ENCODE peak calls at places on chromosomes 12 and 14, in five cellular contexts. Z is H1, P is neuronal stem cell, Q is mesenchymal stem cell, M is trophoblast cell. W is an unnamed sample.

GRCh38 chr14:38098074-38098846 is 109.4 kb upstream of the SSTR1 start:
- DNase-seq in Z (no peak), P (no peak), Q (peak; percentile 78), M (peak; percentile 6), W (no peak)

GRCh38 chr14:54570651-54571415 is 3.9 kb downstream of the SAMD4A start:
- DNase-seq in Z (no peak), P (no peak), Q (peak; percentile 91), M (no peak), W (no peak)

GRCh38 chr12:98645572-98646067 is 530 bp downstream of the APAF1 start:
- DNase-seq in Z (no peak), P (peak; percentile 18), Q (peak; percentile 35), M (peak; percentile 8), W (no peak)

GRCh38 chr12:20474443-20474842 is 106.1 kb downstream of the PDE3A start:
- DNase-seq in Z (no peak), P (no peak), Q (no peak), M (no peak), W (no peak)

GRCh38 chr14:76981670-76982069 is 46.8 kb downstream of the IRF2BPL start:
- DNase-seq in Z (no peak), P (no peak), Q (no peak), M (no peak), W (no peak)

GRCh38 chr14:96863986-96864330 is 66.8 kb downstream of the VRK1 start:
- DNase-seq in Z (no peak), P (no peak), Q (no peak), M (no peak), W (no peak)

GRCh38 chr12:40192704-40193255 is 32.0 kb upstream of the LRRK2 start:
- DNase-seq in Z (no peak), P (no peak), Q (no peak), M (no peak), W (no peak)

GRCh38 chr12:175759-176158 is 38.2 kb downstream of the SLC6A12 start:
- DNase-seq in Z (no peak), P (no peak), Q (no peak), M (no peak), W (no peak)

GRCh38 chr12:28191018-28191595 is 851 bp downstream of the CCDC91 start:
- DNase-seq in Z (no peak), P (no peak), Q (no peak), M (peak; percentile 10), W (no peak)

GRCh38 chr12:82688035-82688501 is 1.4 kb downstream of the TMTC2 start:
- DNase-seq in Z (no peak), P (no peak), Q (peak; percentile 19), M (no peak), W (no peak)

GRCh38 chr12:6215932-6216494 is 15.8 kb downstream of the CD9 start:
- DNase-seq in Z (no peak), P (no peak), Q (peak; percentile 69), M (peak; percentile 96), W (peak; percentile 80)

GRCh38 chr12:63922446-63922845 is 77.9 kb downstream of the SRGAP1 start:
- DNase-seq in Z (no peak), P (no peak), Q (peak; percentile 71), M (peak; percentile 84), W (no peak)

GRCh38 chr12:49912345-49912744 is 8.6 kb upstream of the FAIM2 start:
- DNase-seq in Z (no peak), P (no peak), Q (no peak), M (no peak), W (peak; percentile 33)

GRCh38 chr14:84825481-84825880 is 704.5 kb upstream of the FLRT2 start:
- DNase-seq in Z (no peak), P (no peak), Q (no peak), M (no peak), W (no peak)
- H3K14ac ChIP-seq in Z (no peak overlapping the region), P (no peak overlapping the region), Q (no peak overlapping the region), M (no peak overlapping the region), W (no peak overlapping the region)

DNA sequence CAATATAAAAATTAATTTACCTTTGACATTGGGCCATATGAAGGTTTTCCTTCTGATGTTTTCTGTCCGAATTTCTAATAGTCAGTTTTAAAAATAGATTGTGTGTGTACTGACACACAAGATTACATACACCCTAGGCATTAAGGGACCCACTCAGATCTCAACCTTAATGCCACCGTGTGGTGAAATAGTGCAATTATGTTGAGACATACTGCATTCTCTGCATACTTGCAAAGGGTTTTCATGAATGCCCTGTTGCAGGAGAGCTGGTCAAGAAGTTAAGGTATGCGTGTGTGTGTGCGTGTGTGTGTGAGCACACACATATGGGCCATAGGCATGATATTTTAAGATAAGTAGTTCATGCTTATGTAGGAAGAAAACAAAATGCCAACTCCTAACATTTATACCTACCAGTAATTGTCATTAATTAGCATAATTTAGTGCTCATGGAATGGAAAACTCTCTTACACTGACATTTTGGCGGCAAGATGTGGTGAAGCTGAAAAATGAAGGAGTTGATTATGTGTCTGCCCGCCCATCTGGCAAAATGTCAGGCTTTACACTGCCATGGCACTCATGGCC is 58.8 kb downstream of the PIK3C2G start:
- DNase-seq in Z (no peak), P (peak; percentile 61), Q (peak; percentile 72), M (peak; percentile 87), W (peak; percentile 58)
- H2BK12ac ChIP-seq in Z (no peak overlapping the region), P (no peak overlapping the region), Q (no peak overlapping the region), M (no peak overlapping the region), W (no peak overlapping the region)

DNA sequence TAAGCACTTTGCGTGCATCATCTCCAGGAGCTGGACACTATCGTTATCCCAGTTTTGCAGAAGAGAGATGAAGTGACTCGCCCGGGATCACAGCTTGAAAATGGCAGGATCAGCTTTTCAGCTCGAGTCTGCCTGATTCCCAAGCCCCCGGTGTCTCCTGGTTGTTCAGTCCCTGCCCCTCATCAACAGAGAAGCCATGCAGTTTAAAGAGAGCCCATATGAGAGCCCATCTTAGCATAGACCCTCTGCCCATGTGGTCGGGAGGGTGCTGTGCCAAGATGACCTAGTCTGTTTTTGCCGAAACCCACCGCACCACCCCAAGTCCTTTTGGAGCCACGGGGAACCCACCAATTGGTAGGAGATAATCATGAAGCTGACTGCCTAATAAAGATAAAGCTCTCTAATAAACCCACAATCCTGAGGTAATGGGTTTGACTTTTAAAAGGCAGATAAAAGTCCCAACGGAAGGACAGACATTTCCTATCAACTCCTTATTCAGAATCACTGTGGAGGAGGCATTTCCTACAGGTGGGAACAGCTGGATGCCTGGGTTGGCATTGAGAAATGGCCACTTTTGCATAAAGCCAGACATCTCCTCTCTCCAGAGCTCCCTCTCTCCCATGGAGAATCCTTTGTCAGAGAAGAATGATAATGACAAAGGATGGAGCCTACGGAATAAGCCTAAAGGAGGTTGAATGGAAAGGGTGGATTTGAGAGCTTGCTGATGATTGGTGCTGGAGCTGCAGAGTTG is 89.6 kb upstream of the HSPB8 start:
- DNase-seq in Z (peak; percentile 69), P (peak; percentile 57), Q (no peak), M (no peak), W (peak; percentile 85)
- H2BK5ac ChIP-seq in Z (peak overlapping the region; percentile 92), P (no peak overlapping the region), Q (no peak overlapping the region), M (no peak overlapping the region), W (no peak overlapping the region)

DNA sequence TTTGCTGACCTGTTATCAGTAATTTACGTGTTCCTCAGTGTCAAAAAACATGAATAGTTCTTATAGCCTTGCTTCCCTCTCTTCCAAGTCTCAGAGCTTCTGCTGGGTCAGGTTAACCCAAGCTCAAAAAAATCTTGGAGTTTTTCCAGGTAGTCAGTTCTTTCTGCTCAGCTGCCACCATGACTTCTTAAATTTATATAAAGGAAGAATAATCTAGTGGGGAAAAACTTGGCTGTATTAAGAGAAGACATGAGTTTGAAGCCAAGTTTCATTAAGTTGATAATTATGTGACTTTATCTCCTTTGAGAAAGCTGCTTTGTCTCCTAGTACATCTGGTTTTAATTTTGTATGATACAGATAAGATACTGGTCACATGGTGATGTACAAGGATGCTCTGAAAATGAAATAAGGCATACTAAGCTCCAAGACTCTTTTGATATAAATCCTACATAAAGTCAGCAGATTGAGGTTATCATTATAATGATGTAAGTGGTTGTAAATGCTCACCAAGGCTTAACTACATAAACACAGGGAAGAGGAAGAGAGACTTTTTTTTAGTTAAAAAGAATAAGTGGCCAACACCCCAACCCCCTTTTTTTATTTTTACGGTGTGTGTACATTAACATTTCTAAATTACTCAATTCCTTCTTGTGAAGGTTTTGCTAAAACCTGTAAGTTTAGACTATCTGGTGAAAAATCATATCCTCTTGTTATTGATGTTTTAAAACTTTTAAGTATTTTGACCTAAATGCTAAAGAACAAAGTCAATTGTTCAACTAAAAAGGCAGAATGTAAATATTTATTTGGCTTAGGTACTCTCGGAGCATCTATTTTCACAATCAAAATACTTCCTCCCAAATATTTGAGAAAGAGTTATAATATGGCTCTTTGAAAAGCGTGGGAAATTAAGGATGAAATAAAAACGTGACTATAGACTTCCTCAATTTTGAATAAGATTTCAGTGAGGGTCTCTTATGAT is 84.1 kb upstream of the SLC38A2 start:
- DNase-seq in Z (no peak), P (no peak), Q (no peak), M (no peak), W (no peak)
- H3K14ac ChIP-seq in Z (no peak overlapping the region), P (no peak overlapping the region), Q (no peak overlapping the region), M (no peak overlapping the region), W (no peak overlapping the region)

W was measured in H9.